ENCODE peak calls at places on chromosomes 2 and 18, in ten cellular contexts. One of them, this sample, is unnamed. For H3K4me1, the result is how much of the 10 kb centered on the place peaks cover.

GRCh38 chr2:219274392-219274921 is 4.7 kb upstream of the DNAJB2 start:
- DNase-seq in PC-9: peak
- DNase-seq in adipocyte: peak
- DNase-seq in sigmoid colon: no peak
- DNase-seq in neural progenitor cell: no peak
- DNase-seq in prostate gland: peak
- DNase-seq in HCT116: peak
- DNase-seq in upper lobe of right lung: peak
- DNase-seq in neuronal stem cell: no peak
- DNase-seq in small intestine: no peak
- DNase-seq in this sample: no peak

GRCh38 chr18:43010611-43011010 is 104.9 kb downstream of the RIT2 start:
- DNase-seq in small intestine: no peak
- DNase-seq in HCT116: no peak
- DNase-seq in neural progenitor cell: no peak
- DNase-seq in prostate gland: no peak
- DNase-seq in PC-9: no peak
- DNase-seq in adipocyte: no peak
- DNase-seq in sigmoid colon: no peak
- DNase-seq in upper lobe of right lung: no peak
- DNase-seq in neuronal stem cell: no peak
- DNase-seq in this sample: no peak

GRCh38 chr2:188345439-188345838 is 53.8 kb downstream of the GULP1 start:
- DNase-seq in prostate gland: no peak
- DNase-seq in HCT116: no peak
- DNase-seq in sigmoid colon: no peak
- DNase-seq in upper lobe of right lung: no peak
- DNase-seq in small intestine: no peak
- DNase-seq in PC-9: no peak
- DNase-seq in neural progenitor cell: no peak
- DNase-seq in neuronal stem cell: no peak
- DNase-seq in adipocyte: peak
- DNase-seq in this sample: no peak

GRCh38 chr18:79944126-79944731 is 7.2 kb downstream of the SLC66A2 start:
- DNase-seq in upper lobe of right lung: no peak
- DNase-seq in neural progenitor cell: no peak
- DNase-seq in small intestine: no peak
- DNase-seq in prostate gland: no peak
- DNase-seq in PC-9: no peak
- DNase-seq in adipocyte: no peak
- DNase-seq in sigmoid colon: peak
- DNase-seq in HCT116: no peak
- DNase-seq in neuronal stem cell: no peak
- DNase-seq in this sample: peak

GRCh38 chr2:147628971-147629421 is 215.8 kb upstream of the ACVR2A start:
- DNase-seq in neural progenitor cell: no peak
- DNase-seq in HCT116: no peak
- DNase-seq in upper lobe of right lung: no peak
- DNase-seq in adipocyte: no peak
- DNase-seq in prostate gland: no peak
- DNase-seq in PC-9: no peak
- DNase-seq in sigmoid colon: no peak
- DNase-seq in neuronal stem cell: no peak
- DNase-seq in small intestine: no peak
- DNase-seq in this sample: no peak

GRCh38 chr2:117349687-117350086 is 464.8 kb upstream of the DDX18 start:
- DNase-seq in prostate gland: no peak
- DNase-seq in PC-9: no peak
- DNase-seq in sigmoid colon: no peak
- DNase-seq in upper lobe of right lung: no peak
- DNase-seq in adipocyte: no peak
- DNase-seq in HCT116: no peak
- DNase-seq in neural progenitor cell: no peak
- DNase-seq in neuronal stem cell: no peak
- DNase-seq in small intestine: no peak
- DNase-seq in this sample: no peak

GRCh38 chr18:68033466-68033865 is 516.9 kb upstream of the DSEL start:
- DNase-seq in sigmoid colon: no peak
- DNase-seq in HCT116: no peak
- DNase-seq in small intestine: no peak
- DNase-seq in neural progenitor cell: no peak
- DNase-seq in upper lobe of right lung: no peak
- DNase-seq in PC-9: no peak
- DNase-seq in adipocyte: peak
- DNase-seq in prostate gland: no peak
- DNase-seq in neuronal stem cell: no peak
- DNase-seq in this sample: no peak

GRCh38 chr2:20781656-20782265 is 41.1 kb downstream of the LDAH start:
- DNase-seq in small intestine: peak
- DNase-seq in adipocyte: peak
- DNase-seq in HCT116: no peak
- DNase-seq in neuronal stem cell: no peak
- DNase-seq in upper lobe of right lung: no peak
- DNase-seq in PC-9: no peak
- DNase-seq in sigmoid colon: no peak
- DNase-seq in prostate gland: no peak
- DNase-seq in neural progenitor cell: peak
- DNase-seq in this sample: no peak

GRCh38 chr2:61679096-61679495 is 140.9 kb upstream of the XPO1 start:
- DNase-seq in prostate gland: peak
- DNase-seq in small intestine: no peak
- DNase-seq in sigmoid colon: no peak
- DNase-seq in PC-9: no peak
- DNase-seq in HCT116: no peak
- DNase-seq in neural progenitor cell: no peak
- DNase-seq in adipocyte: no peak
- DNase-seq in neuronal stem cell: no peak
- DNase-seq in upper lobe of right lung: no peak
- DNase-seq in this sample: no peak

GRCh38 chr18:50266248-50266704 is at the start of gene CFAP53:
- DNase-seq in upper lobe of right lung: peak
- DNase-seq in prostate gland: peak
- DNase-seq in neuronal stem cell: peak
- DNase-seq in PC-9: peak
- DNase-seq in small intestine: peak
- DNase-seq in adipocyte: peak
- DNase-seq in sigmoid colon: peak
- DNase-seq in HCT116: no peak
- DNase-seq in neural progenitor cell: peak
- DNase-seq in this sample: peak

GRCh38 chr18:13809025-13809384 is 14.9 kb upstream of the MC5R start:
- DNase-seq in PC-9: peak
- DNase-seq in neural progenitor cell: no peak
- DNase-seq in sigmoid colon: no peak
- DNase-seq in adipocyte: no peak
- DNase-seq in small intestine: peak
- DNase-seq in neuronal stem cell: no peak
- DNase-seq in HCT116: no peak
- DNase-seq in upper lobe of right lung: no peak
- DNase-seq in prostate gland: no peak
- DNase-seq in this sample: peak
- H3K4me1 ChIP-seq in PC-9: under half
- H3K4me1 ChIP-seq in neural progenitor cell: under half
- H3K4me1 ChIP-seq in sigmoid colon: under half
- H3K4me1 ChIP-seq in adipocyte: under half
- H3K4me1 ChIP-seq in small intestine: under half
- H3K4me1 ChIP-seq in neuronal stem cell: under half
- H3K4me1 ChIP-seq in HCT116: under half
- H3K4me1 ChIP-seq in upper lobe of right lung: under half
- H3K4me1 ChIP-seq in prostate gland: under half
- H3K4me1 ChIP-seq in this sample: under half

DNA sequence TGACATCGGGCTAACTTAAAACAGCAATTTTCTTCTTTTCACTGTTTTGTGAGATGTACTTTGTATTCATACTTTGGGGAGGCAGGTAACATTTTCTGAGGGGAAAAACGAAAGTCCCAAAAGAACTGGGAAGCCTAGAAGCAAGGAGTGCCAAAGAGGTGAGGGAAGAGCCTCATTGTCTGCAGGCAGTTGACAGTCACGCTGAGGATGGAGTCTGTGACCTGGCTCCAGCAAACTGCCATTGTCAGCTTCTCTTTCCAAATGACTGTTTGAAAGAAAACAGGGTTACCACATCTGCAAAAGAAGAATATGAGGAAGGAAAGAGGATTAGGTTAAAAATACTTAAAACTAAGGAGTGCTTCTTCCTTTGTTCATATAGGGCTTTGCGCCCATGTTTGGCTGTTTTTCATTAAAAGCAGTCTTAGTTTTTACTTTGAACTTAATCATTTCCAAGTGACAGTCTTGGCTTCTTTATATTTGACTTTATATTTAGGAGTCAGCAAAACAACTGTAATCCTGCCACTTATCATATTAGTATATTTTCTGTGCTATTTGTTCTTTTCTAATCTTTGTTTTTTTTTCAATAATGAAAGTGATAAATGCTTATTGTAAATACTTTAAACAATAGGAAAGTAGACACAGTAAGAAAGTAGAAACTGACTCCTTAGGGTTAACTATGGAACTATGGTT is 35.0 kb downstream of the CERS6 start:
- DNase-seq in neural progenitor cell: no peak
- DNase-seq in neuronal stem cell: no peak
- DNase-seq in prostate gland: no peak
- DNase-seq in PC-9: no peak
- DNase-seq in upper lobe of right lung: no peak
- DNase-seq in small intestine: no peak
- DNase-seq in sigmoid colon: no peak
- DNase-seq in HCT116: no peak
- DNase-seq in adipocyte: peak
- DNase-seq in this sample: no peak
- H3K4me3 ChIP-seq in neural progenitor cell: no peak
- H3K4me3 ChIP-seq in neuronal stem cell: no peak
- H3K4me3 ChIP-seq in prostate gland: no peak
- H3K4me3 ChIP-seq in PC-9: no peak
- H3K4me3 ChIP-seq in upper lobe of right lung: no peak
- H3K4me3 ChIP-seq in small intestine: no peak
- H3K4me3 ChIP-seq in sigmoid colon: no peak
- H3K4me3 ChIP-seq in HCT116: no peak
- H3K4me3 ChIP-seq in adipocyte: no peak
- H3K4me3 ChIP-seq in this sample: no peak

GRCh38 chr2:232316382-232317190 is 62.0 kb upstream of the ALPP start:
- DNase-seq in sigmoid colon: peak
- DNase-seq in small intestine: peak
- DNase-seq in adipocyte: no peak
- DNase-seq in PC-9: no peak
- DNase-seq in neural progenitor cell: no peak
- DNase-seq in upper lobe of right lung: no peak
- DNase-seq in prostate gland: no peak
- DNase-seq in neuronal stem cell: no peak
- DNase-seq in HCT116: no peak
- DNase-seq in this sample: no peak
- H3K4me1 ChIP-seq in sigmoid colon: under half
- H3K4me1 ChIP-seq in small intestine: under half
- H3K4me1 ChIP-seq in adipocyte: under half
- H3K4me1 ChIP-seq in PC-9: under half
- H3K4me1 ChIP-seq in neural progenitor cell: under half
- H3K4me1 ChIP-seq in upper lobe of right lung: under half
- H3K4me1 ChIP-seq in prostate gland: under half
- H3K4me1 ChIP-seq in neuronal stem cell: under half
- H3K4me1 ChIP-seq in HCT116: under half
- H3K4me1 ChIP-seq in this sample: under half

GRCh38 chr2:126885701-126886121 is 13.0 kb upstream of the TEX51 start:
- DNase-seq in upper lobe of right lung: peak
- DNase-seq in prostate gland: no peak
- DNase-seq in small intestine: no peak
- DNase-seq in HCT116: no peak
- DNase-seq in adipocyte: no peak
- DNase-seq in neuronal stem cell: no peak
- DNase-seq in sigmoid colon: peak
- DNase-seq in neural progenitor cell: no peak
- DNase-seq in PC-9: no peak
- DNase-seq in this sample: no peak
- H3K4me3 ChIP-seq in upper lobe of right lung: peak
- H3K4me3 ChIP-seq in prostate gland: peak
- H3K4me3 ChIP-seq in small intestine: no peak
- H3K4me3 ChIP-seq in HCT116: no peak
- H3K4me3 ChIP-seq in adipocyte: peak
- H3K4me3 ChIP-seq in neuronal stem cell: no peak
- H3K4me3 ChIP-seq in sigmoid colon: no peak
- H3K4me3 ChIP-seq in neural progenitor cell: peak
- H3K4me3 ChIP-seq in PC-9: no peak
- H3K4me3 ChIP-seq in this sample: peak

This sample was measured in colonic mucosa.